ENCODE peak calls at places on chromosome 7, in nine cellular contexts. E is AG09319, Y is endothelial cell, I is GM23338, W is kidney epithelial cell, M is SK-N-SH, L is astrocyte of the spinal cord, U is left lung, X is Peyer's patch. R is an unnamed sample.

GRCh38 chr7:19620470-19620869 is 88.4 kb downstream of the POLR1F start:
- DNase-seq in X (no peak), Y (no peak), E (no peak), W (no peak), L (peak), I (no peak), U (no peak), M (no peak), R (no peak)

GRCh38 chr7:66781408-66782090 is 41.0 kb downstream of the RABGEF1 start:
- DNase-seq in U (no peak), X (no peak), E (no peak), W (no peak), M (no peak), Y (no peak), I (no peak), L (no peak), R (no peak)

GRCh38 chr7:99720370-99721128 is 14.4 kb downstream of the CYP3A7 start:
- DNase-seq in M (no peak), E (no peak), L (no peak), W (no peak), Y (no peak), X (peak), U (no peak), I (no peak), R (no peak)

GRCh38 chr7:108581655-108582491 is 12.2 kb downstream of the DNAJB9 start:
- DNase-seq in W (no peak), L (peak), X (no peak), M (no peak), Y (no peak), I (peak), U (no peak), E (no peak), R (no peak)

GRCh38 chr7:7104971-7105370 is 77.4 kb upstream of the C1GALT1 start:
- DNase-seq in Y (no peak), E (no peak), W (no peak), L (no peak), I (no peak), X (no peak), U (no peak), M (no peak), R (no peak)

GRCh38 chr7:6158424-6159096 is 113.9 kb downstream of the CYTH3 start:
- DNase-seq in Y (no peak), L (no peak), X (no peak), I (no peak), E (no peak), W (no peak), U (no peak), M (peak), R (no peak)

GRCh38 chr7:24911213-24911603 is 68.8 kb downstream of the OSBPL3 start:
- DNase-seq in L (no peak), U (no peak), Y (no peak), X (no peak), E (no peak), I (no peak), W (no peak), M (no peak), R (no peak)

GRCh38 chr7:142463401-142463850 is 205.6 kb upstream of the PRSS58 start:
- DNase-seq in M (no peak), L (no peak), W (no peak), I (no peak), U (no peak), X (no peak), E (no peak), Y (no peak), R (no peak)

GRCh38 chr7:21426286-21426957 is 1.5 kb upstream of the SP4 start:
- DNase-seq in U (no peak), Y (no peak), E (no peak), W (no peak), L (no peak), M (no peak), X (no peak), I (peak), R (no peak)

GRCh38 chr7:106613861-106614560 is 46.9 kb downstream of the CCDC71L start:
- DNase-seq in I (no peak), U (no peak), M (no peak), X (no peak), E (no peak), Y (no peak), W (no peak), L (peak), R (no peak)

GRCh38 chr7:23299770-23300300 is 696 bp downstream of the MALSU1 start:
- DNase-seq in W (no peak), Y (no peak), M (peak), U (no peak), L (no peak), E (no peak), I (peak), X (no peak), R (no peak)

GRCh38 chr7:16889851-16890443 is 8.2 kb upstream of the AGR3 start:
- DNase-seq in E (no peak), U (no peak), Y (no peak), W (no peak), I (no peak), L (no peak), X (no peak), M (no peak), R (no peak)

GRCh38 chr7:45597286-45597984 is 23.3 kb downstream of the ADCY1 start:
- DNase-seq in W (no peak), E (no peak), M (no peak), U (no peak), Y (no peak), I (no peak), X (no peak), L (no peak), R (no peak)

GRCh38 chr7:7773334-7774308 is 55.2 kb upstream of the RPA3 start:
- DNase-seq in I (no peak), W (no peak), E (no peak), Y (no peak), U (no peak), X (no peak), M (no peak), L (no peak), R (no peak)

GRCh38 chr7:79454325-79454960 is 976 bp upstream of the MAGI2 start:
- DNase-seq in U (peak), L (no peak), X (peak), Y (peak), W (no peak), I (peak), M (no peak), E (no peak), R (peak)

GRCh38 chr7:102097601-102098161 is 189.0 kb upstream of the SH2B2 start:
- DNase-seq in U (no peak), L (no peak), M (no peak), X (peak), E (no peak), Y (no peak), W (no peak), I (no peak), R (no peak)

GRCh38 chr7:68192941-68193340 is 1196.3 kb downstream of the TYW1 start:
- DNase-seq in X (no peak), Y (no peak), M (no peak), I (no peak), U (no peak), W (no peak), E (no peak), L (no peak), R (no peak)

GRCh38 chr7:129014501-129015101 is 40.3 kb downstream of the TNPO3 start:
- DNase-seq in M (no peak), L (no peak), W (no peak), I (no peak), Y (no peak), X (no peak), U (no peak), E (no peak), R (no peak)

GRCh38 chr7:143360788-143361551 is 1.5 kb downstream of the FAM131B start:
- DNase-seq in W (no peak), M (peak), L (no peak), X (peak), E (no peak), Y (no peak), I (peak), U (no peak), R (no peak)

GRCh38 chr7:7693881-7694280 is 24.5 kb downstream of the RPA3 start:
- DNase-seq in Y (no peak), E (no peak), I (no peak), L (peak), M (no peak), X (no peak), W (peak), U (no peak), R (no peak)

GRCh38 chr7:141941075-141941474 is 5.7 kb downstream of the CLEC5A start:
- DNase-seq in X (no peak), W (no peak), Y (no peak), I (no peak), U (no peak), M (no peak), E (no peak), L (no peak), R (no peak)

GRCh38 chr7:30521532-30521931 is 16.9 kb upstream of the GGCT start:
- DNase-seq in U (no peak), I (no peak), X (peak), L (no peak), W (no peak), E (no peak), Y (no peak), M (no peak), R (no peak)

GRCh38 chr7:116218051-116218645 is 7.8 kb downstream of the TES start:
- DNase-seq in L (peak), I (no peak), W (no peak), Y (no peak), X (peak), U (no peak), E (no peak), M (peak), R (no peak)

GRCh38 chr7:81956520-81956919 is 186.7 kb upstream of the HGF start:
- DNase-seq in L (peak), X (no peak), W (no peak), I (peak), M (peak), E (peak), Y (peak), U (no peak), R (no peak)

GRCh38 chr7:44531421-44532380 is 9.4 kb downstream of the NPC1L1 start:
- DNase-seq in I (no peak), M (no peak), E (no peak), W (no peak), L (no peak), U (no peak), Y (no peak), X (no peak), R (peak)

GRCh38 chr7:106062521-106062931 is 49.6 kb downstream of the SYPL1 start:
- DNase-seq in E (no peak), L (no peak), W (no peak), Y (no peak), M (no peak), X (no peak), I (no peak), U (no peak), R (no peak)

GRCh38 chr7:154905615-154906014 is 97.3 kb downstream of the PAXIP1 start:
- DNase-seq in U (no peak), X (no peak), M (no peak), L (no peak), E (no peak), I (no peak), W (no peak), Y (no peak), R (no peak)

GRCh38 chr7:47807756-47808155 is 140.5 kb downstream of the PKD1L1 start:
- DNase-seq in M (no peak), Y (no peak), X (no peak), U (no peak), L (no peak), I (peak), E (no peak), W (no peak), R (no peak)

GRCh38 chr7:67343566-67343965 is 346.9 kb downstream of the TYW1 start:
- DNase-seq in E (no peak), L (no peak), U (no peak), M (peak), Y (no peak), W (no peak), I (no peak), X (no peak), R (no peak)

GRCh38 chr7:134836447-134836846 is 57.0 kb downstream of the CALD1 start:
- DNase-seq in L (peak), U (no peak), X (no peak), W (no peak), M (no peak), Y (no peak), E (no peak), I (no peak), R (no peak)

GRCh38 chr7:12647364-12648219 is 39.8 kb upstream of the ARL4A start:
- DNase-seq in M (no peak), Y (no peak), L (peak), I (no peak), W (peak), U (no peak), E (no peak), X (peak), R (no peak)

GRCh38 chr7:16398211-16399017 is 22.9 kb downstream of the CRPPA start:
- DNase-seq in M (no peak), I (no peak), X (no peak), Y (no peak), E (no peak), L (no peak), W (no peak), U (peak), R (no peak)

GRCh38 chr7:33062023-33062781 is at the start of gene NT5C3A:
- DNase-seq in I (peak), M (peak), L (peak), E (no peak), Y (peak), U (peak), W (no peak), X (peak), R (peak)

GRCh38 chr7:16084370-16084769 is 337.0 kb downstream of the CRPPA start:
- DNase-seq in E (no peak), U (no peak), L (peak), X (no peak), Y (no peak), M (no peak), I (no peak), W (no peak), R (no peak)

GRCh38 chr7:142603870-142604448 is 145.3 kb upstream of the PRSS1 start:
- DNase-seq in W (no peak), I (peak), M (peak), Y (peak), L (peak), X (peak), E (peak), U (no peak), R (peak)

GRCh38 chr7:151076863-151077704 is 3.5 kb downstream of the FASTK start:
- DNase-seq in Y (peak), W (no peak), L (no peak), I (peak), E (no peak), M (peak), X (no peak), U (peak), R (no peak)
- TF ChIP-seq CTCF in Y (peak), W (peak), L (peak), I (peak), E (peak), M (peak), X (no peak), U (no peak), R (no peak)

GRCh38 chr7:50307368-50308012 is 3.0 kb downstream of the IKZF1 start:
- DNase-seq in X (peak), Y (no peak), M (no peak), U (no peak), W (no peak), E (no peak), L (no peak), I (peak), R (no peak)
- TF ChIP-seq CTCF in X (no peak), Y (no peak), M (no peak), U (no peak), W (no peak), E (no peak), L (no peak), I (no peak), R (peak)

GRCh38 chr7:130272456-130273080 is 5.9 kb downstream of the CPA2 start:
- DNase-seq in I (peak), L (no peak), U (no peak), E (no peak), M (no peak), Y (peak), X (no peak), W (no peak), R (no peak)

GRCh38 chr7:130273081-130273699 is 6.5 kb downstream of the CPA2 start:
- DNase-seq in Y (peak), M (no peak), L (peak), I (peak), E (no peak), X (no peak), W (peak), U (no peak), R (peak)

GRCh38 chr7:130274983-130275649 is 8.5 kb downstream of the CPA2 start:
- DNase-seq in M (no peak), E (no peak), Y (no peak), U (no peak), X (no peak), W (no peak), L (no peak), I (peak), R (no peak)

GRCh38 chr7:130275826-130276291 is 9.2 kb downstream of the CPA2 start:
- DNase-seq in E (no peak), I (no peak), X (no peak), W (no peak), L (no peak), M (no peak), U (no peak), Y (no peak), R (no peak)

DNA sequence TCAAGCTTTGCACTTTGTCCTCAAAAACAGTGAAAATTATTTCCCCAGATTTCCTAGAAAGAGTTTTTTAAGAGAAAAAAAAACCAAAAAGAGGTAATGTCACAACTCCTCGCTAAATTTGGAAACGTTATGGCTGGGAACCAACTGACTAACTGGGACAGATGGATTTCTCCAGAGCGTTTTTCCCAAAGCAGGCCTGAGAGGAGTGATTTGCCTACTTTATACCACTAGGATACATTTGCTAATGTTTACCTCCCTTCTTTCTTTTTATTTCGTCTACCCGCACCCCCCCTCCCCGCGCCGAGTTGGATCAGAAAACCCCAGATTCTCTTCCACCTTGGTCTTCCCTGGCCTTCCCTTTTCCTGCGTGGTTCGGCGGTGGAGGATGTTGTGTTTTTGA is 7.2 kb downstream of the CPA2 start:
- DNase-seq in L (peak), E (peak), M (no peak), X (no peak), W (no peak), Y (peak), U (no peak), I (peak), R (no peak)
- TF ChIP-seq CTCF in L (no peak), E (no peak), M (no peak), X (no peak), W (no peak), Y (no peak), U (no peak), I (no peak), R (no peak)

DNA sequence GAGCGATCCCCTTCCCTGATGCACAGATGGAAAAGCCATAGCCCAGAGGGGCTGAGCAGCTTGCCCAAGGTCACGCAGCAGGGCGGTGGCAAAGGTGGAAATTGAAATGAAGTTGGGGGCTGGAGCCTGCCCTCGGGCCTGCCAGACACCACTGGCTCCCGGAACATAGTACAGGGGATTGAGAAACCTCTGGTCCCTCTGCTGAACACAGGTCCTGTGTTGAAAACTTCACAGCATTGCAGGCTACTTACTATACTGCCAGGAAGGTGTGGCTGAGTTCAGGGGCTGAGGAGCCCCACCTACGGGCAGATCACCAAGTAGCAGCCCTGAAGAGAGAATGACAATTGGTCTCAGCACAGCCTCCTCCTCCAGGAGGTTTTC is 326.7 kb downstream of the PLXNA4 start:
- DNase-seq in Y (peak), U (no peak), W (no peak), X (no peak), M (peak), L (no peak), E (no peak), I (peak), R (no peak)
- TF ChIP-seq CTCF in Y (no peak), U (no peak), W (peak), X (no peak), M (peak), L (peak), E (no peak), I (peak), R (no peak)

GRCh38 chr7:158576050-158576762 is 11.4 kb downstream of the PTPRN2 start:
- DNase-seq in I (no peak), L (no peak), E (no peak), W (no peak), M (no peak), X (no peak), U (no peak), Y (no peak), R (no peak)

GRCh38 chr7:158582089-158582456 is 5.5 kb downstream of the PTPRN2 start:
- DNase-seq in X (no peak), L (no peak), M (no peak), I (no peak), Y (no peak), U (no peak), W (no peak), E (no peak), R (no peak)

GRCh38 chr7:158581440-158582088 is 6.1 kb downstream of the PTPRN2 start:
- DNase-seq in M (no peak), W (no peak), E (no peak), I (no peak), X (no peak), Y (no peak), U (no peak), L (no peak), R (no peak)

GRCh38 chr7:158583143-158583542 is 4.5 kb downstream of the PTPRN2 start:
- DNase-seq in X (no peak), E (no peak), I (no peak), Y (no peak), L (no peak), U (no peak), W (no peak), M (no peak), R (no peak)

GRCh38 chr7:158579662-158580646 is 7.7 kb downstream of the PTPRN2 start:
- DNase-seq in E (no peak), X (no peak), U (no peak), Y (no peak), W (no peak), L (no peak), M (no peak), I (no peak), R (no peak)
- TF ChIP-seq CTCF in E (no peak), X (no peak), U (no peak), Y (no peak), W (no peak), L (no peak), M (no peak), I (no peak), R (no peak)

R was measured in GM13976.